ENCODE peak calls at places on chromosome 17, in ten cellular contexts. Y is WTC11, C is lower leg skin, S is Calu3, L is choroid plexus epithelial cell, E is PC-3, U is fibroblast of the aortic adventitia, T is progenitor cell of endocrine pancreas, K is glutamatergic neuron, V is HFFc6. H is an unnamed sample.

GRCh38 chr17:41537990-41538389 is 9.9 kb upstream of the KRT19 start:
- DNase-seq in Y (no peak), C (no peak), S (no peak), L (peak), E (no peak), U (peak), T (no peak), K (no peak), V (no peak), H (no peak)

GRCh38 chr17:73644145-73645049 is at the start of gene SDK2:
- DNase-seq in Y (no peak), C (no peak), S (peak), L (no peak), E (no peak), U (no peak), T (peak), K (peak), V (no peak), H (no peak)

GRCh38 chr17:19299214-19299747 is 62.1 kb downstream of the EPN2 start:
- DNase-seq in Y (no peak), C (no peak), S (no peak), L (no peak), E (no peak), U (no peak), T (no peak), K (no peak), V (no peak), H (no peak)

GRCh38 chr17:79597040-79597439 is 13.8 kb downstream of the RBFOX3 start:
- DNase-seq in Y (no peak), C (no peak), S (no peak), L (no peak), E (no peak), U (no peak), T (no peak), K (no peak), V (no peak), H (no peak)

GRCh38 chr17:5587431-5588032 is 3.2 kb upstream of the NLRP1 start:
- DNase-seq in Y (no peak), C (peak), S (peak), L (peak), E (peak), U (peak), T (no peak), K (no peak), V (peak), H (no peak)

GRCh38 chr17:9285602-9286001 is 264.3 kb downstream of the NTN1 start:
- DNase-seq in Y (no peak), C (no peak), S (no peak), L (no peak), E (no peak), U (no peak), T (no peak), K (no peak), V (no peak), H (no peak)

GRCh38 chr17:31452101-31452500 is 60.6 kb downstream of the RAB11FIP4 start:
- DNase-seq in Y (no peak), C (no peak), S (no peak), L (no peak), E (peak), U (no peak), T (no peak), K (no peak), V (no peak), H (no peak)

GRCh38 chr17:6753006-6753445 is 2.8 kb upstream of the XAF1 start:
- DNase-seq in Y (peak), C (no peak), S (no peak), L (peak), E (peak), U (peak), T (no peak), K (no peak), V (peak), H (peak)

GRCh38 chr17:78120537-78120936 is 8.0 kb downstream of the TMC6 start:
- DNase-seq in Y (no peak), C (no peak), S (no peak), L (no peak), E (no peak), U (no peak), T (no peak), K (no peak), V (no peak), H (no peak)

GRCh38 chr17:34386925-34387550 is 24.0 kb upstream of the CCL1 start:
- DNase-seq in Y (no peak), C (no peak), S (no peak), L (no peak), E (no peak), U (peak), T (no peak), K (no peak), V (no peak), H (no peak)

GRCh38 chr17:75845058-75845711 is 981 bp upstream of the UNC13D start:
- DNase-seq in Y (peak), C (peak), S (peak), L (peak), E (peak), U (peak), T (peak), K (peak), V (peak), H (no peak)

GRCh38 chr17:55585629-55586028 is 74.4 kb upstream of the SMIM36 start:
- DNase-seq in Y (no peak), C (no peak), S (no peak), L (no peak), E (peak), U (no peak), T (no peak), K (no peak), V (no peak), H (no peak)
- TF ChIP-seq CTCF in Y (no peak), C (no peak), S (no peak), L (no peak), E (peak), U (peak), T (no peak), K (no peak), V (peak), H (no peak)

GRCh38 chr17:17748179-17748578 is 66.9 kb downstream of the RAI1 start:
- DNase-seq in Y (no peak), C (no peak), S (no peak), L (no peak), E (no peak), U (no peak), T (no peak), K (no peak), V (no peak), H (no peak)
- TF ChIP-seq CTCF in Y (no peak), C (no peak), S (no peak), L (no peak), E (peak), U (no peak), T (peak), K (peak), V (peak), H (peak)

GRCh38 chr17:68511254-68511670 is 968 bp upstream of the PRKAR1A start:
- DNase-seq in Y (no peak), C (peak), S (no peak), L (no peak), E (no peak), U (peak), T (no peak), K (no peak), V (no peak), H (no peak)
- TF ChIP-seq CTCF in Y (no peak), C (no peak), S (no peak), L (peak), E (peak), U (no peak), T (peak), K (no peak), V (peak), H (peak)

GRCh38 chr17:50620848-50621247 is 13.8 kb upstream of the ABCC3 start:
- DNase-seq in Y (peak), C (no peak), S (no peak), L (no peak), E (no peak), U (no peak), T (no peak), K (peak), V (no peak), H (no peak)
- TF ChIP-seq CTCF in Y (peak), C (no peak), S (peak), L (peak), E (peak), U (no peak), T (peak), K (peak), V (peak), H (peak)